ENCODE peak calls at places on chromosomes 7 and 10, in six cellular contexts. A is gastrocnemius medialis, M is OCI-LY7, D is fibroblast of villous mesenchyme, Z is BJ, R is GM13977. G is an unnamed sample.

GRCh38 chr7:80134536-80135305 is at the start of gene GNAI1:
- DNase-seq in A (peak), M (no peak), D (peak), Z (no peak), R (peak), G (peak)

GRCh38 chr7:131657881-131658280 is 101.5 kb upstream of the PODXL start:
- DNase-seq in A (no peak), M (no peak), D (no peak), Z (no peak), R (no peak), G (no peak)

GRCh38 chr10:25493122-25493893 is 318.5 kb downstream of the GPR158 start:
- DNase-seq in A (no peak), M (no peak), D (peak), Z (no peak), R (no peak), G (no peak)

GRCh38 chr10:586151-586550 is 103.3 kb downstream of the DIP2C start:
- DNase-seq in A (no peak), M (no peak), D (no peak), Z (no peak), R (no peak), G (no peak)

GRCh38 chr10:77036993-77037734 is 600.4 kb downstream of the KCNMA1 start:
- DNase-seq in A (no peak), M (peak), D (peak), Z (no peak), R (peak), G (no peak)

GRCh38 chr10:48804740-48805182 is 120.1 kb downstream of the WDFY4 start:
- DNase-seq in A (no peak), M (no peak), D (no peak), Z (no peak), R (peak), G (no peak)

GRCh38 chr7:29915481-29916215 is 74.0 kb downstream of the SCRN1 start:
- DNase-seq in A (no peak), M (no peak), D (peak), Z (peak), R (no peak), G (no peak)

GRCh38 chr10:116742367-116743265 is at the start of gene HSPA12A:
- DNase-seq in A (peak), M (no peak), D (peak), Z (peak), R (peak), G (peak)

GRCh38 chr10:99775850-99776249 is 6.6 kb upstream of the ABCC2 start:
- DNase-seq in A (no peak), M (no peak), D (peak), Z (peak), R (no peak), G (no peak)

GRCh38 chr10:97427571-97428179 is 1.7 kb downstream of the PGAM1 start:
- DNase-seq in A (no peak), M (no peak), D (peak), Z (no peak), R (peak), G (peak)

GRCh38 chr7:22319424-22320403 is 37.2 kb downstream of the RAPGEF5 start:
- DNase-seq in A (no peak), M (no peak), D (no peak), Z (no peak), R (no peak), G (no peak)

GRCh38 chr7:147829021-147829420 is 761.5 kb upstream of the C7orf33 start:
- DNase-seq in A (no peak), M (no peak), D (no peak), Z (no peak), R (no peak), G (no peak)

GRCh38 chr7:70657532-70657931 is 474.4 kb upstream of the GALNT17 start:
- DNase-seq in A (peak), M (no peak), D (no peak), Z (no peak), R (no peak), G (no peak)

GRCh38 chr10:121696854-121697253 is 98.6 kb upstream of the FGFR2 start:
- DNase-seq in A (no peak), M (peak), D (peak), Z (no peak), R (no peak), G (peak)

GRCh38 chr10:126090911-126091728 is 194.8 kb downstream of the FANK1 start:
- DNase-seq in A (no peak), M (no peak), D (peak), Z (peak), R (no peak), G (no peak)

GRCh38 chr10:92222603-92223275 is 68.1 kb downstream of the CPEB3 start:
- DNase-seq in A (no peak), M (no peak), D (peak), Z (no peak), R (no peak), G (no peak)

GRCh38 chr10:31602541-31603244 is 283.7 kb downstream of the ZEB1 start:
- DNase-seq in A (peak), M (no peak), D (peak), Z (no peak), R (no peak), G (peak)

GRCh38 chr10:127774771-127775559 is 38.0 kb downstream of the FOXI2 start:
- DNase-seq in A (no peak), M (no peak), D (no peak), Z (no peak), R (no peak), G (no peak)

GRCh38 chr7:143250822-143251221 is 12.4 kb upstream of the GSTK1 start:
- DNase-seq in A (no peak), M (no peak), D (no peak), Z (no peak), R (no peak), G (no peak)
- TF ChIP-seq CTCF in A (no peak), M (no peak), D (no peak), Z (no peak), R (no peak), G (no peak)

GRCh38 chr10:132634241-132634946 is 96.8 kb downstream of the INPP5A start:
- DNase-seq in A (peak), M (peak), D (no peak), Z (no peak), R (no peak), G (peak)
- TF ChIP-seq CTCF in A (no peak), M (peak), D (no peak), Z (peak), R (no peak), G (no peak)

GRCh38 chr7:2068693-2069471 is 163.9 kb downstream of the MAD1L1 start:
- DNase-seq in A (no peak), M (peak), D (no peak), Z (no peak), R (no peak), G (no peak)
- TF ChIP-seq CTCF in A (no peak), M (peak), D (no peak), Z (no peak), R (no peak), G (no peak)

DNA sequence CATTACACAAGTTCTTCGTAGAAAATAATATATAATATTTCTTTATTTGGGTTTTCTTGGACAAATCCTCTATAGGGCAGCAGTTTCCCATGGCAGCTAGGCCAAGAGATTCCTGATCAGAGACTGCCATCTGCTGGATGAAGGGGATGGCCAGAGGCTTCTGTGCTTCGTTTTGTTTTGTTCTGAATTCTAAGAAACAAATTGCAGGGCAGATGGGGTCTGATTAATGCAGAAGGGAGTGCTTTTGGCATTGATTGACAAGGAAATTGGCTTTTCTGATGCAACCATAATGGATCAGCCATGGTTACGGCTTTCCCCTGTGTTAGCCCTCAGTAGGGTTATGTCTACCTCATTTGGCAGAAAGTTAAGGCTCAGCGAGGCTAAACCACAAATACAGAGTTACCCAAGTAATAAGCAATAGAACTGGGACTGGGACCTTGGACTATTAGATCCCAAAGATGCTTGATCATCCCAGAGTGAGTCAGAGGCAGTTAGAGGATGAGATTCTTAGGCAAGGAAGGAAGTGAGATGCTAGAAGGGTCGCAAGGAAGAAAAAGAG is 401.6 kb downstream of the TNS3 start:
- DNase-seq in A (peak), M (peak), D (peak), Z (no peak), R (peak), G (peak)
- TF ChIP-seq CTCF in A (peak), M (peak), D (peak), Z (peak), R (peak), G (peak)

GRCh38 chr10:19107406-19107805 is 58.8 kb downstream of the MALRD1 start:
- DNase-seq in A (no peak), M (no peak), D (no peak), Z (no peak), R (no peak), G (no peak)
- TF ChIP-seq CTCF in A (no peak), M (no peak), D (no peak), Z (no peak), R (no peak), G (no peak)

GRCh38 chr10:62614389-62615157 is 189.9 kb upstream of the ADO start:
- DNase-seq in A (peak), M (no peak), D (peak), Z (no peak), R (peak), G (peak)

GRCh38 chr10:62617702-62618451 is 186.6 kb upstream of the ADO start:
- DNase-seq in A (no peak), M (no peak), D (no peak), Z (no peak), R (no peak), G (no peak)

GRCh38 chr10:62619409-62619730 is 185.2 kb upstream of the ADO start:
- DNase-seq in A (no peak), M (no peak), D (no peak), Z (no peak), R (no peak), G (no peak)

GRCh38 chr10:62618576-62619408 is 185.7 kb upstream of the ADO start:
- DNase-seq in A (peak), M (peak), D (peak), Z (peak), R (no peak), G (no peak)

DNA sequence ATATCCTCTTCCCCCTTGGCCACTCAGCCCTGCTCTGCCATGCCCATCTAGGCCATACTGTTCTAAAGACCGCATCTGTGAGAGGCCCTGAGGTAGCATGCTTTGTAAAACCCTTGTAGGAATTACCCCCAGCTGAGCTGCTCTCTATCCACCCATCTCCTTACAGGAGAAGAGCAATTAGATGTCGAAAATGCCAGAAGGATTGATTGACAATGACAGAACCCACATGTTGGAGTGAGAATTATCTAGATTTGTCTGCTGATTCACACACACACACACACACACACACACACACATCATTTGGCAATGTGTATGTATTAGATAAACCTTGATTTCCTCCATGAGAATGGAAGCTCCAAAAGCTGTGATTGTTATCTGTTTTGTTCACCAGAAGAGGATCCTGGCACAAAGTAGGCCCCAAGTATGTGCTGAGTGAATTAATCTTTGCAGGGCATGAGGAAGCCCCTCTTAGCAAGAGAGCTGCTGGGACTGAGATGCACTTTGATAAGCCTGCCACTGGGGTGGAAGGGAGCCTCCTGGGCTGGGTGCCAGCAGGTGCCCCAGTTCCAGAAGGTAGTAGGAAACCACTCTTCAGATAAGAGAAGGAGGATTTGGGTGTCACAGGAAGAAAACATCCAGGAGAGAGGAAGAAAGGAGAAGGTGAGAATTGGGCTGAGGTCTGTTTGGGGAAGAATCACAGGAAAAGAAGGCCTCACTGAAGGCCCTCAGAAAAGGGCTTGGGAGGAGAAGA is 187.5 kb upstream of the ADO start:
- DNase-seq in A (no peak), M (peak), D (no peak), Z (no peak), R (no peak), G (peak)
- TF ChIP-seq CTCF in A (no peak), M (peak), D (no peak), Z (no peak), R (no peak), G (no peak)

DNA sequence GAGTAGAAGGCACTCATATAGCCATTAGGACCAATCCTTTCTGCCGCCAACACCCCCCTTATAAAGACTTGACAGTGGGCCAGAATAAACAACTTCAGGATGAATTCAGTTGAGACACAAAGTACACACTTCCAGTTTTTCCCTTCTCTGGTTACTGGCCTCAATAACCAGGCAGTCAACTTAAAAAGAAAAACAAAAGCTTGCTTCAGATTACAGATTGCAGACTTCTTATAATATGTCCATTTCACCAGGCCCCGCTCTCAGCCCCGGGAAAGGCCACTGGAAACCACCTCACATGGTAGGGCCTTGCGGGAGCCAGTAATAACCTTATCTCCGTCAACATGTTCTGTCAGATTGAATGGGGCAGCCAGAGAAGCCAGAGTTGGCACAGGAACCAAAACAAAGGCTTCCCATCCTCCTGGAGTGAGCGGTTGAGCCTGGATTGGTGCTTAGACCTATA is 108.8 kb downstream of the EGFR start:
- DNase-seq in A (peak), M (no peak), D (peak), Z (no peak), R (no peak), G (no peak)
- TF ChIP-seq CTCF in A (no peak), M (no peak), D (no peak), Z (no peak), R (no peak), G (no peak)

DNA sequence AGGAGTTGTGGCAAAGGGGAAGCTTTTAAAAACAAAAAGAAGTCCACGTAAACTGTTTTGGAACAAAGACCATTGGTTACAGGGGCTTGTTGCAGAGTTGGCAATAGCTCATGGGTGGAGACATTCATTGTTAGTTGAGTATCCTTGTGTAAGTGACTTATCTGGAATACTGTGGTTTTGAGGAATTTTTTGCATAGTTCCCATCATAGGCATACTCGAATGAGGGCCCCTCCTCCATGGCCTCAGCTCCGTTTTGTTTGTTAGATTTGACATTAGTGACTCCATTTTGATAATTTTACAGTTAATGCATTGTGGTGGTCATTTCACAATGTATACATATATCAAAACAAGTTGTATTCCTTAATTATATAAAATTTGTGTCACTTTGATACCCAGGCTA is 12.8 kb upstream of the SMKR1 start:
- DNase-seq in A (no peak), M (no peak), D (peak), Z (peak), R (no peak), G (no peak)
- TF ChIP-seq CTCF in A (no peak), M (no peak), D (no peak), Z (no peak), R (no peak), G (no peak)